ENCODE peak calls at places on chromosome 16, in ten cellular contexts. L is fibroblast of lung, P is uterus, C is A549, M is lower leg skin, I is astrocyte of the spinal cord, K is AG09309, Z is cardiac muscle cell, Q is cardiac fibroblast, U is neural progenitor cell. T is an unnamed sample.
A peak's percentile ranks its signal among the peaks of the same experiment; 100 is the strongest.

GRCh38 chr16:11188801-11189740 is 66.9 kb downstream of the SOCS1 start:
- DNase-seq in Z (no peak), Q (no peak), U (no peak), I (no peak), P (no peak), L (no peak), K (no peak), M (no peak), C (no peak), T (no peak)

GRCh38 chr16:50708373-50709060 is 15.1 kb downstream of the NOD2 start:
- DNase-seq in Z (no peak), Q (no peak), I (no peak), P (no peak), C (no peak), U (no peak), K (no peak), L (no peak), M (no peak), T (no peak)

GRCh38 chr16:21277927-21278706 is at the start of gene CRYM:
- DNase-seq in I (peak; percentile 9), Q (peak; percentile 43), L (peak; percentile 29), M (no peak), Z (peak; percentile 39), C (peak; percentile 82), U (peak; percentile 88), K (no peak), P (peak; percentile 41), T (peak; percentile 88)

GRCh38 chr16:85566502-85567100 is 46.5 kb upstream of the GSE1 start:
- DNase-seq in U (peak; percentile 92), C (no peak), M (no peak), P (no peak), Q (no peak), L (no peak), I (no peak), K (no peak), Z (no peak), T (no peak)

GRCh38 chr16:26667271-26667703 is 399.4 kb upstream of the C16orf82 start:
- DNase-seq in Q (no peak), M (no peak), C (no peak), I (no peak), K (no peak), L (no peak), P (no peak), U (peak; percentile 76), Z (no peak), T (no peak)

GRCh38 chr16:84321932-84322331 is 27.3 kb downstream of the WFDC1 start:
- DNase-seq in U (no peak), M (no peak), K (no peak), L (no peak), I (no peak), Q (no peak), C (no peak), P (no peak), Z (no peak), T (no peak)

GRCh38 chr16:89606006-89606405 is 7.4 kb upstream of the DPEP1 start:
- DNase-seq in Q (no peak), M (no peak), C (no peak), K (no peak), Z (no peak), U (no peak), I (no peak), L (no peak), P (no peak), T (no peak)

GRCh38 chr16:52837251-52837650 is 215.4 kb downstream of the CHD9NB start:
- DNase-seq in M (no peak), C (peak; percentile 7), K (no peak), I (peak; percentile 23), Z (no peak), Q (no peak), P (no peak), L (peak; percentile 63), U (no peak), T (no peak)

GRCh38 chr16:19861811-19862327 is 22.8 kb downstream of the GPRC5B start:
- DNase-seq in P (no peak), K (no peak), Z (peak; percentile 42), C (no peak), L (no peak), M (no peak), Q (no peak), U (peak; percentile 91), I (no peak), T (no peak)

GRCh38 chr16:9363520-9363919 is 272.1 kb downstream of the HAPSTR1 start:
- DNase-seq in Q (no peak), M (no peak), C (no peak), L (no peak), K (no peak), P (no peak), I (no peak), Z (no peak), U (no peak), T (no peak)

GRCh38 chr16:23286131-23286532 is 16.0 kb upstream of the SCNN1B start:
- DNase-seq in L (no peak), C (no peak), P (no peak), Q (no peak), K (peak; percentile 38), U (no peak), Z (no peak), M (no peak), I (peak; percentile 12), T (no peak)

GRCh38 chr16:88685156-88686061 is 898 bp downstream of the SNAI3 start:
- DNase-seq in Q (peak; percentile 59), M (no peak), L (peak; percentile 48), C (peak; percentile 84), U (peak; percentile 52), I (peak; percentile 34), P (no peak), Z (peak; percentile 58), K (no peak), T (peak; percentile 75)

GRCh38 chr16:84732674-84733352 is 33.0 kb downstream of the USP10 start:
- DNase-seq in C (no peak), P (no peak), Q (no peak), U (no peak), L (no peak), K (no peak), M (no peak), Z (no peak), I (no peak), T (no peak)

GRCh38 chr16:31023627-31024226 is 9.6 kb upstream of the STX4 start:
- DNase-seq in P (no peak), I (no peak), K (no peak), U (no peak), M (no peak), Z (no peak), Q (no peak), C (no peak), L (no peak), T (no peak)

GRCh38 chr16:30185683-30186421 is 2.5 kb downstream of the CORO1A start:
- DNase-seq in K (no peak), C (no peak), I (no peak), Z (no peak), M (no peak), L (no peak), Q (no peak), U (no peak), P (peak; percentile 30), T (peak; percentile 94)

GRCh38 chr16:54054237-54054780 is 232.3 kb downstream of the IRX3 start:
- DNase-seq in L (no peak), K (no peak), P (no peak), U (peak; percentile 58), Z (no peak), I (no peak), Q (no peak), C (no peak), M (no peak), T (no peak)

GRCh38 chr16:54052271-54052670 is 234.3 kb downstream of the IRX3 start:
- DNase-seq in Q (no peak), K (no peak), P (no peak), Z (no peak), C (no peak), L (no peak), U (no peak), M (no peak), I (no peak), T (no peak)

GRCh38 chr16:54048994-54049929 is 237.3 kb downstream of the IRX3 start:
- DNase-seq in M (no peak), K (no peak), Q (no peak), L (no peak), U (peak; percentile 43), Z (no peak), P (no peak), I (no peak), C (no peak), T (no peak)

GRCh38 chr16:54051821-54052220 is 234.8 kb downstream of the IRX3 start:
- DNase-seq in U (no peak), Q (no peak), Z (no peak), I (no peak), P (no peak), C (no peak), L (no peak), K (no peak), M (no peak), T (no peak)

GRCh38 chr16:54050281-54051210 is 236.0 kb downstream of the IRX3 start:
- DNase-seq in I (peak; percentile 75), C (no peak), L (no peak), Q (no peak), U (peak; percentile 39), P (no peak), K (peak; percentile 39), M (no peak), Z (no peak), T (no peak)
- H3K4me3 ChIP-seq in I (no peak overlapping the region), C (no peak overlapping the region), L (no peak overlapping the region), Q (no peak overlapping the region), U (peak overlapping the region; percentile 10), P (no peak overlapping the region), K (no peak overlapping the region), M (no peak overlapping the region), Z (no peak overlapping the region), T (no peak overlapping the region)

DNA sequence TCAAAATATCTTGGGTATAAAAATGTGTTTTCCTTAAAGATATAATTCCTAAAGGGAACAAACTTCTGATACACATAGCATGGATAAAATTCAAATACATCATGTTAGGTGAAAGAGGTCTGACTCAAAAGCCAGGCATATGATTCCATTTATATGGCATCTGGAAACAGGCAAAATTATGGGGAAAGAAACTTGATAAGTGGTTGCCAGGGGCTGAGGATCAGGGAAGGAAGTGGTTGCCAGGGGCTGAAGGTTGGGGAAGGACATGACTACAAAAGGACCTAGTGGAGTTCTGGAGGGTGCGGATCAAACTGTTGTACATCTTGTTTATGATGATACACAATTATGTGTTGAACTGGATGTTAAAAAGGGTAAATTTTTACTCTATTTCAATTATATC is 55.2 kb downstream of the AMFR start:
- DNase-seq in Q (peak; percentile 44), C (no peak), L (no peak), K (no peak), I (no peak), U (no peak), Z (peak; percentile 40), M (no peak), P (no peak), T (no peak)
- H3K4me3 ChIP-seq in Q (no peak overlapping the region), C (no peak overlapping the region), L (no peak overlapping the region), K (no peak overlapping the region), I (no peak overlapping the region), U (no peak overlapping the region), Z (no peak overlapping the region), M (no peak overlapping the region), P (no peak overlapping the region), T (no peak overlapping the region)

GRCh38 chr16:4115941-4116327 is 308 bp downstream of the ADCY9 start:
- DNase-seq in Q (no peak), K (no peak), M (no peak), I (no peak), P (no peak), C (no peak), U (no peak), L (no peak), Z (no peak), T (no peak)
- H3K4me3 ChIP-seq in Q (peak overlapping the region; percentile 58), K (peak overlapping the region; percentile 64), M (peak overlapping the region; percentile 39), I (peak overlapping the region; percentile 53), P (peak overlapping the region; percentile 59), C (peak overlapping the region; percentile 92), U (peak overlapping the region; percentile 57), L (no peak overlapping the region), Z (peak overlapping the region; percentile 45), T (peak overlapping the region; percentile 75)

GRCh38 chr16:14329727-14330363 is 258.7 kb downstream of the MRTFB start:
- DNase-seq in K (no peak), L (no peak), U (no peak), P (no peak), Q (no peak), C (no peak), I (no peak), Z (no peak), M (no peak), T (no peak)
- H3K4me3 ChIP-seq in K (no peak overlapping the region), L (no peak overlapping the region), U (no peak overlapping the region), P (no peak overlapping the region), Q (no peak overlapping the region), C (no peak overlapping the region), I (no peak overlapping the region), Z (no peak overlapping the region), M (no peak overlapping the region), T (no peak overlapping the region)